ENCODE peak calls at places on chromosome 10, in eight cellular contexts. P is AG04449, R is GM12865, Z is body of pancreas, Q is hepatocyte, O is HFF-Myc, T is left ventricle myocardium inferior, J is neural progenitor cell. D is an unnamed sample.

GRCh38 chr10:173741-174140 is 38.5 kb downstream of the ZMYND11 start:
- DNase-seq in P (no peak), R (no peak), Z (no peak), Q (no peak), O (no peak), T (no peak), J (no peak), D (no peak)

GRCh38 chr10:133164816-133165555 is 5.0 kb downstream of the KNDC1 start:
- DNase-seq in P (no peak), R (no peak), Z (no peak), Q (no peak), O (no peak), T (no peak), J (no peak), D (no peak)

GRCh38 chr10:113641702-113642101 is 22.1 kb downstream of the NRAP start:
- DNase-seq in P (no peak), R (no peak), Z (no peak), Q (no peak), O (no peak), T (no peak), J (no peak), D (no peak)

GRCh38 chr10:21526952-21527633 is 1.6 kb upstream of the SKIDA1 start:
- DNase-seq in P (no peak), R (peak), Z (peak), Q (peak), O (no peak), T (peak), J (peak), D (peak)

GRCh38 chr10:28280652-28281051 is 22.2 kb downstream of the MPP7 start:
- DNase-seq in P (peak), R (no peak), Z (no peak), Q (no peak), O (no peak), T (no peak), J (no peak), D (no peak)

GRCh38 chr10:6128591-6129383 is 40.0 kb downstream of the RBM17 start:
- DNase-seq in P (no peak), R (no peak), Z (no peak), Q (peak), O (no peak), T (no peak), J (peak), D (peak)

GRCh38 chr10:71770789-71771188 is 2.5 kb downstream of the VSIR start:
- DNase-seq in P (no peak), R (no peak), Z (no peak), Q (no peak), O (no peak), T (no peak), J (no peak), D (peak)

GRCh38 chr10:30765611-30766010 is 136.1 kb upstream of the LYZL2 start:
- DNase-seq in P (no peak), R (no peak), Z (no peak), Q (no peak), O (no peak), T (no peak), J (no peak), D (peak)

GRCh38 chr10:88004451-88004850 is 141.0 kb downstream of the PTEN start:
- DNase-seq in P (peak), R (no peak), Z (no peak), Q (no peak), O (peak), T (no peak), J (no peak), D (peak)

GRCh38 chr10:102988404-102989314 is 70.6 kb downstream of the CNNM2 start:
- DNase-seq in P (no peak), R (no peak), Z (no peak), Q (peak), O (no peak), T (no peak), J (no peak), D (peak)

GRCh38 chr10:60848126-60848525 is 69.8 kb downstream of the CDK1 start:
- DNase-seq in P (no peak), R (no peak), Z (no peak), Q (peak), O (peak), T (no peak), J (no peak), D (peak)

GRCh38 chr10:51926336-51926735 is 226.9 kb upstream of the CSTF2T start:
- DNase-seq in P (no peak), R (no peak), Z (no peak), Q (no peak), O (no peak), T (no peak), J (no peak), D (no peak)

GRCh38 chr10:124047427-124048157 is 45.8 kb downstream of the CHST15 start:
- DNase-seq in P (no peak), R (no peak), Z (no peak), Q (no peak), O (no peak), T (no peak), J (no peak), D (no peak)

GRCh38 chr10:81018898-81019890 is 481.5 kb downstream of the SH2D4B start:
- DNase-seq in P (no peak), R (peak), Z (peak), Q (peak), O (no peak), T (no peak), J (peak), D (peak)

GRCh38 chr10:78894089-78894840 is 174.5 kb upstream of the ZMIZ1 start:
- DNase-seq in P (no peak), R (no peak), Z (no peak), Q (no peak), O (no peak), T (no peak), J (no peak), D (no peak)

GRCh38 chr10:34798654-34799053 is 16.4 kb downstream of the PARD3 start:
- DNase-seq in P (no peak), R (no peak), Z (no peak), Q (no peak), O (no peak), T (no peak), J (no peak), D (no peak)

GRCh38 chr10:110395350-110396283 is 90.9 kb upstream of the SMNDC1 start:
- DNase-seq in P (peak), R (peak), Z (peak), Q (peak), O (peak), T (no peak), J (no peak), D (peak)

GRCh38 chr10:37754538-37755323 is 102.7 kb downstream of the ZNF248 start:
- DNase-seq in P (no peak), R (peak), Z (peak), Q (no peak), O (no peak), T (no peak), J (peak), D (peak)

GRCh38 chr10:61761825-61762217 is 99.1 kb downstream of the CABCOCO1 start:
- DNase-seq in P (no peak), R (no peak), Z (no peak), Q (no peak), O (no peak), T (no peak), J (no peak), D (no peak)

GRCh38 chr10:18043148-18043547 is 91.4 kb downstream of the SLC39A12 start:
- DNase-seq in P (no peak), R (no peak), Z (no peak), Q (no peak), O (no peak), T (no peak), J (no peak), D (peak)

GRCh38 chr10:71068811-71069411 is 143.5 kb upstream of the UNC5B start:
- DNase-seq in P (no peak), R (no peak), Z (no peak), Q (no peak), O (no peak), T (peak), J (peak), D (no peak)

GRCh38 chr10:107497024-107497423 is 332.5 kb upstream of the SORCS1 start:
- DNase-seq in P (no peak), R (no peak), Z (no peak), Q (no peak), O (no peak), T (no peak), J (no peak), D (no peak)

GRCh38 chr10:188546-188945 is 53.3 kb downstream of the ZMYND11 start:
- DNase-seq in P (no peak), R (no peak), Z (no peak), Q (no peak), O (no peak), T (no peak), J (no peak), D (peak)

GRCh38 chr10:58578366-58578765 is 65.7 kb downstream of the BICC1 start:
- DNase-seq in P (no peak), R (no peak), Z (no peak), Q (no peak), O (no peak), T (no peak), J (no peak), D (no peak)

GRCh38 chr10:58266826-58267712 is 625 bp downstream of the IPMK start:
- DNase-seq in P (no peak), R (peak), Z (peak), Q (peak), O (no peak), T (peak), J (peak), D (peak)

GRCh38 chr10:103145860-103146466 is 47.1 kb downstream of the NT5C2 start:
- DNase-seq in P (peak), R (no peak), Z (peak), Q (peak), O (peak), T (peak), J (no peak), D (peak)

GRCh38 chr10:121241337-121241736 is 356.9 kb downstream of the FGFR2 start:
- DNase-seq in P (no peak), R (no peak), Z (no peak), Q (no peak), O (no peak), T (no peak), J (no peak), D (no peak)

GRCh38 chr10:92479541-92479940 is 94.4 kb downstream of the IDE start:
- DNase-seq in P (no peak), R (no peak), Z (no peak), Q (no peak), O (no peak), T (no peak), J (no peak), D (no peak)

GRCh38 chr10:17029581-17030271 is 99.9 kb downstream of the CUBN start:
- DNase-seq in P (no peak), R (peak), Z (no peak), Q (peak), O (peak), T (peak), J (peak), D (peak)

GRCh38 chr10:68202965-68203358 is 29.0 kb downstream of the ATOH7 start:
- DNase-seq in P (no peak), R (no peak), Z (no peak), Q (no peak), O (no peak), T (no peak), J (no peak), D (peak)

GRCh38 chr10:1360011-1360580 is 303.9 kb downstream of the WDR37 start:
- DNase-seq in P (no peak), R (no peak), Z (no peak), Q (no peak), O (no peak), T (no peak), J (peak), D (no peak)

GRCh38 chr10:46062735-46063428 is 16.8 kb upstream of the MSMB start:
- DNase-seq in P (no peak), R (no peak), Z (no peak), Q (no peak), O (no peak), T (no peak), J (no peak), D (no peak)
- H3K4me3 ChIP-seq in P (no peak), R (no peak), Z (no peak), Q (no peak), O (no peak), T (no peak), J (no peak), D (no peak)

DNA sequence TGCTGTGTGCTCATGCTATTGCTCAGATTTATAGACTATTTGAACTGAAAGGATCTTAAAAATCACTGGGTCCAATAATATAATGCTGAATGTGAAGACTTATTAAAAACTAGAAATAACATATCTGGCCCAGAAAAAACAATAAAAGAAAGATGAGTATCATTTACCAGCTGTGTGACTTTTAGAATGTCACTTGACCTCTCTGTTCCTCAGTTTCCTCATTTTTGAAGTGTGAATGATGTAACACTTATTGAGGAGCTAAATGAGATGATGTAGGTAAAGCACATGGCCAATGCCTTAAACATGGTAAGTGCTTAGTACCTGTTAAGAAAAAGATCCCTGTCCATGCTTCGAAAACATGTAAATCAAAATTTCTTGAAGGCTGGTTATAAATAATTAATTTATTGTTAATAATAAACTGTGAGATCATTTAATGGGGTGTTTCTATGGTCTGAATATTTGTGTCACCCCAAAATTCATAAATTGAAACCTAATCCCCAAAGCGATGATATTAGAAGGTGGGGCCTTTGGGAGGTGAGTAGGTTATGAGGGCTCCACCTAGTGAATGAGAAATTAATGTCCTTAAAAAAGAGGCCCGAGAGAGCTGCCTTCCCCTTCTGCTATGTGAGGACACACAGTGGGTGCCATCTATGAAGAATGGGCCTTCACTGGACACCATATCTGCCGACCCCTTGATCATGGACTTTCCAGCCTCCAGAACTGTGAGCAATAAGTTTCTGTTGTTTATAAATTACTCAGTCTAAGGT is 13.0 kb downstream of the DNTT start:
- DNase-seq in P (no peak), R (no peak), Z (no peak), Q (no peak), O (no peak), T (no peak), J (no peak), D (no peak)
- TF ChIP-seq CTCF in P (no peak), R (no peak), Z (no peak), Q (no peak), O (no peak), T (no peak), J (no peak), D (no peak)

DNA sequence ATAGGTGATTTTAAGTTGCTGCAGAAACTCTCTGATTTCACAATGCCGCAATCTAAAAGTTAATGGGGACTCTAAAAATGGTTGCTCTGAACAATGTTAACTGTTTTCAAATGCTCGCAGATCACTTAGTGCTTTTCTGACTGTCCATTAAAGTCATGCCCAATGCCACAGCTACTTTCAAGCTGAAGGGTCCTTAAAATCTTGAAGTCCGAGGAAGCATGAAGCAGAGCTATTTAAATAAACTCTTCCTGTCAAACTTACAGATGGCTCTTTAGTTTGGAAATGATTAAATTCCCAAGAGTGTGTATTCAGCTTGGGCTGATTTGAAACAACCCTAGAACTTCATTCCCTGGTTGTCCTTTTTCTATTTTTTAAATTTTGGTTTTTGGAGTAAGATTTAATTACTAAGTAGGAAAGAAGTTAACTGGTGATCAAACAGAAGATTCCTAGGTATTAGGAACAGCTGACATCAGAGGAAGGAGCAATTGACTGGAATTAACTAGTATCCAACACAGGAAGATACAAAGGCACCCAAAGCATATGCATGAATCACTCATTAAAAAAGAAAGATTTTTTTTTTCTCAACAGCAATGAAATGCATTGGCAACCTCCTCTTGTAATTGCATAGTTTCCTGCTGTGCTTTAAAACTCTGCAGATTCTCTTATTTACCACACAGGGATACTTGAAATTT is 105.1 kb downstream of the NRP1 start:
- DNase-seq in P (no peak), R (no peak), Z (no peak), Q (no peak), O (no peak), T (no peak), J (no peak), D (no peak)
- H3K4me3 ChIP-seq in P (no peak), R (no peak), Z (no peak), Q (no peak), O (no peak), T (no peak), J (no peak), D (no peak)

DNA sequence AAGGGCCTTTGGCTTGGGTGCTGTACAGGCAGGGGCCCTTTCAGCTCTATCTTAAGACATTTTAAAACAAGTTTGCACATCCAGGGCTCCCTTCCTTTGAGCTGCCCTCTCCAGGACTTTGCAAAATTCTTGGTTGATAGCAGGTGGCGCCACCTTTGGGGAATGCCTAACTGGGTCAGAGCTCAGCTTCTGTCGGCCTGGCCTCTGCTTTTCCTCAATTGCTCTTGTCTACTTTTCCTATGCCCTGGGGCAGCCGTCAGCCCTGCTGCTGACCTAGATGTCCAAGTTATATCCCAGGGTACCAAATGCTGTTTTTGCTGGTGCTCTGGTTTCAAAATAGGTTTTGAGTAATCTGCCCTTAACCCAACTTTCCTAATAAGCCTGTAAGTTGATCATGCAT is 65.8 kb downstream of the APBB1IP start:
- DNase-seq in P (no peak), R (peak), Z (no peak), Q (no peak), O (no peak), T (no peak), J (peak), D (no peak)
- TF ChIP-seq CTCF in P (no peak), R (peak), Z (no peak), Q (no peak), O (no peak), T (no peak), J (peak), D (peak)

GRCh38 chr10:44975487-44976331 is 2.9 kb downstream of the DEPP1 start:
- DNase-seq in P (no peak), R (peak), Z (peak), Q (peak), O (no peak), T (no peak), J (peak), D (peak)
- H3K4me3 ChIP-seq in P (peak), R (no peak), Z (peak), Q (no peak), O (no peak), T (peak), J (no peak), D (no peak)

D was measured in fibroblast of villous mesenchyme.